ENCODE peak calls at places on chromosomes 16 and 17, in six cellular contexts. One of them, this sample, is unnamed.

GRCh38 chr17:1916963-1917715 is 87.3 kb downstream of the RPA1 start:
- DNase-seq in Calu3: no peak
- DNase-seq in A549: no peak
- DNase-seq in AG04450: no peak
- DNase-seq in fibroblast of the aortic adventitia: no peak
- DNase-seq in BJ: no peak
- DNase-seq in this sample: no peak

GRCh38 chr16:58086381-58087208 is 42.6 kb downstream of the CFAP20 start:
- DNase-seq in AG04450: no peak
- DNase-seq in BJ: no peak
- DNase-seq in Calu3: no peak
- DNase-seq in fibroblast of the aortic adventitia: no peak
- DNase-seq in A549: no peak
- DNase-seq in this sample: no peak

GRCh38 chr17:57530508-57530907 is 214.6 kb downstream of the CCDC182 start:
- DNase-seq in BJ: no peak
- DNase-seq in A549: no peak
- DNase-seq in Calu3: no peak
- DNase-seq in fibroblast of the aortic adventitia: no peak
- DNase-seq in AG04450: no peak
- DNase-seq in this sample: no peak

GRCh38 chr17:27563532-27563931 is 67.5 kb upstream of the LGALS9 start:
- DNase-seq in BJ: no peak
- DNase-seq in Calu3: no peak
- DNase-seq in AG04450: no peak
- DNase-seq in fibroblast of the aortic adventitia: no peak
- DNase-seq in A549: no peak
- DNase-seq in this sample: no peak

GRCh38 chr16:88499836-88500251 is 46.8 kb downstream of the ZFPM1 start:
- DNase-seq in BJ: no peak
- DNase-seq in A549: no peak
- DNase-seq in Calu3: no peak
- DNase-seq in fibroblast of the aortic adventitia: no peak
- DNase-seq in AG04450: no peak
- DNase-seq in this sample: no peak

GRCh38 chr17:65055708-65056638 is 567 bp downstream of the GNA13 start:
- DNase-seq in fibroblast of the aortic adventitia: peak
- DNase-seq in Calu3: peak
- DNase-seq in A549: peak
- DNase-seq in AG04450: no peak
- DNase-seq in BJ: no peak
- DNase-seq in this sample: no peak

GRCh38 chr17:80384078-80384960 is 30.6 kb upstream of the ENDOV start:
- DNase-seq in BJ: no peak
- DNase-seq in A549: no peak
- DNase-seq in Calu3: no peak
- DNase-seq in fibroblast of the aortic adventitia: no peak
- DNase-seq in AG04450: no peak
- DNase-seq in this sample: no peak

GRCh38 chr16:47774661-47775060 is 313.5 kb downstream of the PHKB start:
- DNase-seq in Calu3: peak
- DNase-seq in fibroblast of the aortic adventitia: peak
- DNase-seq in AG04450: no peak
- DNase-seq in BJ: no peak
- DNase-seq in A549: peak
- DNase-seq in this sample: no peak

GRCh38 chr17:18002171-18002570 is 29.5 kb downstream of the DRC3 start:
- DNase-seq in AG04450: no peak
- DNase-seq in BJ: no peak
- DNase-seq in Calu3: no peak
- DNase-seq in A549: no peak
- DNase-seq in fibroblast of the aortic adventitia: no peak
- DNase-seq in this sample: no peak

GRCh38 chr16:87499189-87499486 is 6.3 kb upstream of the ZCCHC14 start:
- DNase-seq in AG04450: peak
- DNase-seq in Calu3: no peak
- DNase-seq in A549: peak
- DNase-seq in BJ: peak
- DNase-seq in fibroblast of the aortic adventitia: peak
- DNase-seq in this sample: no peak

GRCh38 chr17:32774286-32775084 is 102.4 kb downstream of the MYO1D start:
- DNase-seq in AG04450: no peak
- DNase-seq in Calu3: no peak
- DNase-seq in fibroblast of the aortic adventitia: no peak
- DNase-seq in A549: no peak
- DNase-seq in BJ: no peak
- DNase-seq in this sample: no peak

GRCh38 chr16:69930117-69930776 is 20.9 kb upstream of the CLEC18A start:
- DNase-seq in A549: peak
- DNase-seq in fibroblast of the aortic adventitia: peak
- DNase-seq in AG04450: no peak
- DNase-seq in BJ: no peak
- DNase-seq in Calu3: peak
- DNase-seq in this sample: peak

DNA sequence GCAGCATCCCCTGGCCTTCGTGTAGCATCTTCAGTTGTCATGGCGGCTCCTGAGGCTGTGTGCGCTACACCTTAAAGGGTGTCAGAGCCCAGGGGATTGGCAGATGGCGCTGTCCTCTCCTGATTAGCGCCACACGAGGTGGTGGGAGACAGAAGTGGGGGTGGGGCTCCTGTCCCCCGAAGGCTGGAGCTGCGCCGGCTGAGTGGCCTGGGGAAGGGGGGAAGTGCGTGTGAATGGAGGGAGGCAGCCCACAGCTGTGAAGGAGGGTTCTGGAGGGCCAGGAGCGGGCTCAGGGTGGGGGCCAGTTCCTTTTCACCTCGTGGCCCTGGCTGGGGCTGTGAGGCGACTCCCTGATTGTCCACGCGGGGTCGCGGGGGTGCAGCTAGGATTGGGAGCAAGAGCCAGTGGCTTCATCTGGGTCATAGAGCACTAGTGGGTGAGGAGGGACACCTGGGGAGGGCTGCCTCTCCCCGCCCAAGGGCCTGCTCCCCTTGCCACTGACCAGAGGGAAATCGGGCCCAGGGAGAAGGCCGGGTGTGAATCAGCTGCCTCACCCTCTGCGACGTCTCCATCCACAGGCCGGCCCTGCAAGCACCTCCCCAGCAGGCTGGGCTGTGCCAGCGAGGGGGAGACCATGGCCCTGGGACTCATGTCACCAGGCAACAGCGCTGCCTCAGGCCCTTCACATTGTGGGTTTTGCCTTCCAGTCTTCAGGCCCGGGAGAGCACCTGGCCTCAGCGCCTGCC is 14.1 kb downstream of the BAHCC1 start:
- DNase-seq in Calu3: no peak
- DNase-seq in AG04450: no peak
- DNase-seq in BJ: no peak
- DNase-seq in A549: peak
- DNase-seq in fibroblast of the aortic adventitia: no peak
- DNase-seq in this sample: no peak
- TF ChIP-seq CTCF in Calu3: no peak
- TF ChIP-seq CTCF in AG04450: no peak
- TF ChIP-seq CTCF in BJ: no peak
- TF ChIP-seq CTCF in A549: no peak
- TF ChIP-seq CTCF in fibroblast of the aortic adventitia: no peak
- TF ChIP-seq CTCF in this sample: peak

DNA sequence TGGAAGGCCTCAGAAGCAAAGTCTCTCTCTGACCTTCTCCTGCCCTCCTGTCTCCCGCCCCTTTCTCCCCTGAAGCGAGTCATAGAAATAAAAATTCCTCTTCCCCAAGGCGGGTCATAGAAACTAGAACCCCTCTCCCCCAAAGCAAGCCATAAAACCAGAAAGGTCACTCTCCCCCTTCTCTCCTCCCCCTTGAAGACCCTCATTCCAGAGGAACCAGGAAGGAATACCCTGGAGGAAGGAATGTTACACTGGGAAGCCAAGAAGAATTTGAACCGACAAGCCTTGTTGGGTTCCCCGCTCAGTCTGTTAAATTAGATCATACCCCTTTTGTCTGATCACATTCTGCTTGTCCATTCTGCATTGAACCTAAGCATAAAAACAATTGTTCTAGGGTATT is 2.7 kb upstream of the GJC1 start:
- DNase-seq in fibroblast of the aortic adventitia: no peak
- DNase-seq in AG04450: no peak
- DNase-seq in A549: no peak
- DNase-seq in Calu3: no peak
- DNase-seq in BJ: no peak
- DNase-seq in this sample: no peak
- TF ChIP-seq CTCF in fibroblast of the aortic adventitia: no peak
- TF ChIP-seq CTCF in AG04450: peak
- TF ChIP-seq CTCF in A549: no peak
- TF ChIP-seq CTCF in Calu3: no peak
- TF ChIP-seq CTCF in BJ: peak
- TF ChIP-seq CTCF in this sample: no peak

GRCh38 chr17:29032067-29032551 is 10.8 kb upstream of the PIPOX start:
- DNase-seq in A549: no peak
- DNase-seq in Calu3: no peak
- DNase-seq in BJ: no peak
- DNase-seq in AG04450: no peak
- DNase-seq in fibroblast of the aortic adventitia: no peak
- DNase-seq in this sample: no peak

GRCh38 chr17:29032798-29033197 is 10.1 kb upstream of the PIPOX start:
- DNase-seq in BJ: no peak
- DNase-seq in A549: no peak
- DNase-seq in Calu3: no peak
- DNase-seq in fibroblast of the aortic adventitia: no peak
- DNase-seq in AG04450: no peak
- DNase-seq in this sample: no peak

GRCh38 chr17:29036584-29036983 is 6.4 kb upstream of the PIPOX start:
- DNase-seq in Calu3: no peak
- DNase-seq in A549: no peak
- DNase-seq in AG04450: no peak
- DNase-seq in fibroblast of the aortic adventitia: no peak
- DNase-seq in BJ: no peak
- DNase-seq in this sample: no peak

GRCh38 chr17:29037739-29038465 is 5.0 kb upstream of the PIPOX start:
- DNase-seq in fibroblast of the aortic adventitia: no peak
- DNase-seq in Calu3: no peak
- DNase-seq in BJ: no peak
- DNase-seq in A549: no peak
- DNase-seq in AG04450: no peak
- DNase-seq in this sample: no peak

GRCh38 chr17:29034510-29034909 is 8.4 kb upstream of the PIPOX start:
- DNase-seq in A549: no peak
- DNase-seq in fibroblast of the aortic adventitia: no peak
- DNase-seq in BJ: no peak
- DNase-seq in AG04450: no peak
- DNase-seq in Calu3: no peak
- DNase-seq in this sample: no peak
- TF ChIP-seq CTCF in A549: no peak
- TF ChIP-seq CTCF in fibroblast of the aortic adventitia: no peak
- TF ChIP-seq CTCF in BJ: no peak
- TF ChIP-seq CTCF in AG04450: no peak
- TF ChIP-seq CTCF in Calu3: no peak
- TF ChIP-seq CTCF in this sample: no peak

DNA sequence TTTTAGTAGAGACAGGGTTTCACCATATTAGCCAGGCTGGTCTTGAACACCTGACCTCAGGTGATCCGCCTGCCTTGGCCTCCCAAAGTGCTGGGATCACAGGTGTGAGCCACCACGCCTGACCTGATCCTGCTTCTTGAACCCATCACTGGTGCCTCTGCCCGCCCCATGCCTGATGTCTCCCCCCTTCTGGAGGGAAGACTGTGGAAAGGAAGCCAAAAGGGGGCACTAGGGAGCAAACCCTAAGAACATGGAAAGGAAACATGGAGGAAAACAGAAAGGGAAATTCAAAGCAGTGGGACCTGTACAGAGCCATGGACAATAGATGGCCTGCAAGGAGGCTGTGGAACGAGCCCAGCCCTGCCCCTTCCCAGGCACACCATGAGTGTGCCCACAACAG is 31.1 kb upstream of the FASN start:
- DNase-seq in AG04450: no peak
- DNase-seq in A549: no peak
- DNase-seq in Calu3: no peak
- DNase-seq in BJ: no peak
- DNase-seq in fibroblast of the aortic adventitia: no peak
- DNase-seq in this sample: no peak
- TF ChIP-seq CTCF in AG04450: peak
- TF ChIP-seq CTCF in A549: no peak
- TF ChIP-seq CTCF in Calu3: peak
- TF ChIP-seq CTCF in BJ: no peak
- TF ChIP-seq CTCF in fibroblast of the aortic adventitia: no peak
- TF ChIP-seq CTCF in this sample: peak

GRCh38 chr16:67235816-67236547 is 9.1 kb downstream of the TMEM208 start:
- DNase-seq in A549: no peak
- DNase-seq in fibroblast of the aortic adventitia: no peak
- DNase-seq in Calu3: no peak
- DNase-seq in BJ: no peak
- DNase-seq in AG04450: no peak
- DNase-seq in this sample: no peak
- TF ChIP-seq CTCF in A549: no peak
- TF ChIP-seq CTCF in fibroblast of the aortic adventitia: no peak
- TF ChIP-seq CTCF in Calu3: no peak
- TF ChIP-seq CTCF in BJ: no peak
- TF ChIP-seq CTCF in AG04450: no peak
- TF ChIP-seq CTCF in this sample: no peak

GRCh38 chr16:582614-583331 is 7.1 kb upstream of the RAB40C start:
- DNase-seq in fibroblast of the aortic adventitia: no peak
- DNase-seq in BJ: no peak
- DNase-seq in Calu3: no peak
- DNase-seq in AG04450: no peak
- DNase-seq in A549: no peak
- DNase-seq in this sample: no peak
- TF ChIP-seq CTCF in fibroblast of the aortic adventitia: no peak
- TF ChIP-seq CTCF in BJ: no peak
- TF ChIP-seq CTCF in Calu3: peak
- TF ChIP-seq CTCF in AG04450: no peak
- TF ChIP-seq CTCF in A549: no peak
- TF ChIP-seq CTCF in this sample: no peak

DNA sequence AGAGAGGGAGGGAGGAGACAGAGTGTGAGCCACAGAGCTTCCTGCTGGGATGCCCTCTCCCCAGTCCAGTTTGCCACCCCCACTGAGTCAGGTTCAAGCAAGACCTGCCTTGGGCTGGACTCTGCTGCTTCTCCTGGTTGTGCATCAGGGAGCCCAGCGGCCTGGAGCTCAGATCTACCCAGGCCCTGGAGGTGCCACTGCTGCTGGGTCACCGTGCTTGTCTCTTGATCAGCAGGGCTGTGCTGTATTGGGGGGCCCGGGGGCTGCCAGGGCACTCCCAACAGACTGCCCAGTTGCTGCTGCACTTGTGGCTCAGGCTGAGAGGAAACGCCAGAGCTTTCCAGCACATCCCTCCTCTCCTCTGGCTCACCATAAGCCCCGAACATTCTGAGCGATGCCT is 8.9 kb downstream of the TLE7 start:
- DNase-seq in AG04450: no peak
- DNase-seq in fibroblast of the aortic adventitia: no peak
- DNase-seq in A549: no peak
- DNase-seq in Calu3: no peak
- DNase-seq in BJ: no peak
- DNase-seq in this sample: no peak
- TF ChIP-seq CTCF in AG04450: no peak
- TF ChIP-seq CTCF in fibroblast of the aortic adventitia: no peak
- TF ChIP-seq CTCF in A549: no peak
- TF ChIP-seq CTCF in Calu3: no peak
- TF ChIP-seq CTCF in BJ: no peak
- TF ChIP-seq CTCF in this sample: no peak

GRCh38 chr16:50136399-50136798 is 16.7 kb upstream of the TENT4B start:
- DNase-seq in A549: no peak
- DNase-seq in BJ: no peak
- DNase-seq in fibroblast of the aortic adventitia: no peak
- DNase-seq in Calu3: no peak
- DNase-seq in AG04450: no peak
- DNase-seq in this sample: no peak
- TF ChIP-seq CTCF in A549: no peak
- TF ChIP-seq CTCF in BJ: peak
- TF ChIP-seq CTCF in fibroblast of the aortic adventitia: no peak
- TF ChIP-seq CTCF in Calu3: no peak
- TF ChIP-seq CTCF in AG04450: no peak
- TF ChIP-seq CTCF in this sample: peak

GRCh38 chr17:76432712-76433336 is 20.1 kb downstream of the UBE2O start:
- DNase-seq in AG04450: no peak
- DNase-seq in fibroblast of the aortic adventitia: no peak
- DNase-seq in BJ: no peak
- DNase-seq in A549: peak
- DNase-seq in Calu3: no peak
- DNase-seq in this sample: no peak
- TF ChIP-seq CTCF in AG04450: peak
- TF ChIP-seq CTCF in fibroblast of the aortic adventitia: peak
- TF ChIP-seq CTCF in BJ: peak
- TF ChIP-seq CTCF in A549: peak
- TF ChIP-seq CTCF in Calu3: peak
- TF ChIP-seq CTCF in this sample: peak